ENCODE peak calls at places on chromosome 6, in seven cellular contexts. S is nephron progenitor cell; I is GM18507; K is Calu3; A is stimulated activated CD4-positive, alpha-beta T cell treated with anti-CD3 and anti-CD28 coated beads, Interleukin-1b, Interleukin-23, amount 100 ng/mL, for 24 hours; X is RWPE1; T is H9. D is an unnamed sample.

GRCh38 chr6:28446818-28447511 is 3.7 kb upstream of the ZSCAN23 start:
- DNase-seq in S (peak; percentile 68), I (no peak), K (no peak), A (no peak), X (no peak), T (peak; percentile 58), D (no peak)

GRCh38 chr6:100430962-100431361 is 33.8 kb downstream of the SIM1 start:
- DNase-seq in S (no peak), I (no peak), K (no peak), A (no peak), X (no peak), T (no peak), D (no peak)

GRCh38 chr6:128516514-128516898 is 3.9 kb downstream of the PTPRK start:
- DNase-seq in S (no peak), I (no peak), K (no peak), A (no peak), X (no peak), T (no peak), D (no peak)

GRCh38 chr6:28648035-28648877 is 122.6 kb downstream of the GPX5 start:
- DNase-seq in S (peak; percentile 77), I (no peak), K (peak; percentile 87), A (peak; percentile 69), X (peak; percentile 39), T (peak; percentile 73), D (peak; percentile 31)

GRCh38 chr6:139605350-139605749 is 230.9 kb upstream of the CITED2 start:
- DNase-seq in S (no peak), I (no peak), K (no peak), A (no peak), X (no peak), T (no peak), D (no peak)

GRCh38 chr6:150930816-150931215 is 65.3 kb downstream of the MTHFD1L start:
- DNase-seq in S (no peak), I (no peak), K (no peak), A (no peak), X (no peak), T (no peak), D (no peak)

GRCh38 chr6:139829557-139829956 is 455.1 kb upstream of the CITED2 start:
- DNase-seq in S (no peak), I (no peak), K (no peak), A (no peak), X (no peak), T (no peak), D (no peak)

GRCh38 chr6:125445054-125445453 is 143.3 kb upstream of the HDDC2 start:
- DNase-seq in S (peak; percentile 4), I (no peak), K (no peak), A (no peak), X (no peak), T (no peak), D (no peak)

GRCh38 chr6:88301888-88302768 is 136.0 kb upstream of the CNR1 start:
- DNase-seq in S (no peak), I (no peak), K (no peak), A (no peak), X (no peak), T (no peak), D (no peak)

GRCh38 chr6:45109551-45109950 is 218.6 kb upstream of the RUNX2 start:
- DNase-seq in S (no peak), I (no peak), K (no peak), A (no peak), X (no peak), T (no peak), D (no peak)

GRCh38 chr6:14705841-14706377 is 540.0 kb upstream of the JARID2 start:
- DNase-seq in S (no peak), I (no peak), K (no peak), A (no peak), X (no peak), T (no peak), D (no peak)

GRCh38 chr6:12802440-12802839 is 85.9 kb downstream of the PHACTR1 start:
- DNase-seq in S (no peak), I (no peak), K (no peak), A (no peak), X (no peak), T (no peak), D (no peak)

GRCh38 chr6:128403618-128404444 is 116.6 kb downstream of the PTPRK start:
- DNase-seq in S (no peak), I (no peak), K (no peak), A (no peak), X (peak; percentile 9), T (no peak), D (no peak)

GRCh38 chr6:125759184-125759902 is 9.9 kb downstream of the HEY2 start:
- DNase-seq in S (peak; percentile 53), I (no peak), K (no peak), A (no peak), X (no peak), T (peak; percentile 91), D (no peak)

GRCh38 chr6:100657678-100658330 is 193.1 kb upstream of the SIM1 start:
- DNase-seq in S (no peak), I (no peak), K (no peak), A (no peak), X (no peak), T (no peak), D (no peak)

GRCh38 chr6:133297657-133298056 is 56.5 kb downstream of the EYA4 start:
- DNase-seq in S (no peak), I (no peak), K (no peak), A (no peak), X (no peak), T (no peak), D (no peak)

GRCh38 chr6:152598858-152599537 is 38.2 kb downstream of the SYNE1 start:
- DNase-seq in S (no peak), I (no peak), K (no peak), A (no peak), X (no peak), T (no peak), D (no peak)

GRCh38 chr6:40743690-40744446 is 156.7 kb upstream of the LRFN2 start:
- DNase-seq in S (no peak), I (no peak), K (no peak), A (no peak), X (no peak), T (peak; percentile 60), D (no peak)

GRCh38 chr6:4973972-4974885 is 29.6 kb downstream of the RPP40 start:
- DNase-seq in S (peak; percentile 65), I (no peak), K (no peak), A (no peak), X (no peak), T (peak; percentile 81), D (no peak)

GRCh38 chr6:83592770-83593394 is 80.5 kb downstream of the PRSS35 start:
- DNase-seq in S (no peak), I (no peak), K (peak; percentile 31), A (no peak), X (peak; percentile 13), T (peak; percentile 45), D (no peak)

GRCh38 chr6:11514672-11515071 is 22.9 kb upstream of the TMEM170B start:
- DNase-seq in S (no peak), I (no peak), K (no peak), A (no peak), X (no peak), T (no peak), D (no peak)

GRCh38 chr6:158869010-158869603 is 49.9 kb upstream of the EZR start:
- DNase-seq in S (peak; percentile 12), I (no peak), K (no peak), A (no peak), X (no peak), T (peak; percentile 89), D (no peak)

GRCh38 chr6:75158176-75158575 is 47.7 kb downstream of the COL12A1 start:
- DNase-seq in S (no peak), I (no peak), K (no peak), A (no peak), X (no peak), T (no peak), D (no peak)

GRCh38 chr6:24227556-24227955 is 101.5 kb downstream of the NRSN1 start:
- DNase-seq in S (no peak), I (no peak), K (no peak), A (no peak), X (no peak), T (no peak), D (no peak)

GRCh38 chr6:107511410-107512070 is 21.6 kb downstream of the SOBP start:
- DNase-seq in S (no peak), I (no peak), K (no peak), A (no peak), X (no peak), T (no peak), D (no peak)

GRCh38 chr6:75143186-75143585 is 62.7 kb downstream of the COL12A1 start:
- DNase-seq in S (no peak), I (no peak), K (no peak), A (no peak), X (no peak), T (no peak), D (no peak)

GRCh38 chr6:90184334-90185298 is 112.0 kb downstream of the BACH2 start:
- DNase-seq in S (no peak), I (no peak), K (peak; percentile 77), A (no peak), X (peak; percentile 44), T (no peak), D (no peak)

GRCh38 chr6:157974341-157974894 is 7.2 kb upstream of the SYNJ2 start:
- DNase-seq in S (no peak), I (no peak), K (no peak), A (no peak), X (no peak), T (no peak), D (no peak)

GRCh38 chr6:10555625-10556309 is 34.6 kb downstream of the GCNT2 start:
- DNase-seq in S (peak; percentile 55), I (no peak), K (no peak), A (no peak), X (peak; percentile 44), T (peak; percentile 83), D (no peak)

GRCh38 chr6:24547243-24547642 is 52.5 kb downstream of the ALDH5A1 start:
- DNase-seq in S (peak; percentile 17), I (no peak), K (no peak), A (peak; percentile 5), X (no peak), T (peak; percentile 78), D (no peak)

GRCh38 chr6:27495386-27496135 is 22.7 kb upstream of the ZNF184 start:
- DNase-seq in S (peak; percentile 73), I (no peak), K (peak; percentile 82), A (peak; percentile 79), X (no peak), T (peak; percentile 92), D (no peak)

GRCh38 chr6:156989159-156989806 is 212.1 kb downstream of the ARID1B start:
- DNase-seq in S (no peak), I (no peak), K (no peak), A (no peak), X (no peak), T (no peak), D (no peak)

GRCh38 chr6:148818939-148819575 is 72.2 kb downstream of the UST start:
- DNase-seq in S (no peak), I (no peak), K (no peak), A (no peak), X (no peak), T (peak; percentile 66), D (no peak)

GRCh38 chr6:3697609-3698008 is 53.9 kb downstream of the PXDC1 start:
- DNase-seq in S (no peak), I (no peak), K (no peak), A (no peak), X (peak; percentile 34), T (no peak), D (no peak)

GRCh38 chr6:123994891-123995635 is 191.4 kb downstream of the NKAIN2 start:
- DNase-seq in S (no peak), I (no peak), K (no peak), A (no peak), X (no peak), T (no peak), D (no peak)

D was measured in GDM1.